ENCODE peak calls at places on chromosomes 16 and 17, in five cellular contexts. A is NCI-H1105, S is amniotic stem cell, C is astrocyte of the cerebellum, D is pulmonary artery endothelial cell. O is an unnamed sample.

GRCh38 chr17:65953316-65954147 is 238.4 kb downstream of the CEP112 start:
- DNase-seq in A (no peak), S (no peak), C (peak; percentile 1), D (no peak), O (no peak)

GRCh38 chr17:79201536-79202227 is 127.1 kb downstream of the ENGASE start:
- DNase-seq in A (no peak), S (no peak), C (no peak), D (no peak), O (no peak)

GRCh38 chr17:33858121-33858520 is 397.0 kb upstream of the CCL2 start:
- DNase-seq in A (no peak), S (no peak), C (no peak), D (no peak), O (no peak)

GRCh38 chr16:85935391-85935956 is 36.5 kb downstream of the IRF8 start:
- DNase-seq in A (no peak), S (no peak), C (no peak), D (no peak), O (no peak)

GRCh38 chr17:16273499-16273898 is 56.5 kb downstream of the PIGL start:
- DNase-seq in A (no peak), S (no peak), C (no peak), D (no peak), O (no peak)

GRCh38 chr16:67154578-67155304 is 3.9 kb upstream of the B3GNT9 start:
- DNase-seq in A (no peak), S (no peak), C (no peak), D (no peak), O (no peak)

GRCh38 chr17:35666967-35667552 is 64.4 kb upstream of the RASL10B start:
- DNase-seq in A (no peak), S (no peak), C (no peak), D (no peak), O (no peak)

GRCh38 chr17:48841395-48841831 is 10.6 kb downstream of the CALCOCO2 start:
- DNase-seq in A (no peak), S (no peak), C (peak; percentile 63), D (peak; percentile 27), O (no peak)

GRCh38 chr16:24419709-24420108 is 119.7 kb upstream of the RBBP6 start:
- DNase-seq in A (no peak), S (no peak), C (no peak), D (no peak), O (no peak)